ENCODE peak calls at places on chromosome 4, in five cellular contexts. G is naive thymus-derived CD4-positive, alpha-beta T cell; W is esophagus muscularis mucosa; U is neuronal stem cell; X is fibroblast of lung. H is an unnamed sample. For H3K4me1, the result is how much of the 10 kb centered on the place peaks cover.

GRCh38 chr4:43709443-43709842 is 739.2 kb downstream of the KCTD8 start:
- DNase-seq in X (no peak), U (no peak), G (no peak), W (no peak), H (no peak)

GRCh38 chr4:84995386-84995785 is 28.9 kb upstream of the WDFY3 start:
- DNase-seq in U (no peak), G (no peak), X (no peak), W (no peak), H (no peak)

GRCh38 chr4:7806724-7807123 is 132.9 kb downstream of the AFAP1 start:
- DNase-seq in G (no peak), W (no peak), U (no peak), X (no peak), H (peak)

GRCh38 chr4:173005912-173006633 is 162.5 kb upstream of the GALNT7 start:
- DNase-seq in W (no peak), U (no peak), X (no peak), G (no peak), H (no peak)

GRCh38 chr4:66639361-66639760 is 905.9 kb downstream of the CENPC start:
- DNase-seq in U (no peak), G (no peak), X (no peak), W (no peak), H (no peak)

GRCh38 chr4:156330436-156331031 is 376.9 kb upstream of the CTSO start:
- DNase-seq in X (no peak), U (no peak), G (no peak), W (no peak), H (no peak)

GRCh38 chr4:6767725-6768538 is 14.6 kb upstream of the KIAA0232 start:
- DNase-seq in G (no peak), X (no peak), U (no peak), W (no peak), H (no peak)

GRCh38 chr4:7570156-7570778 is 135.5 kb upstream of the PSAPL1 start:
- DNase-seq in G (no peak), X (no peak), U (no peak), W (no peak), H (no peak)

GRCh38 chr4:76420901-76421581 is at the start of gene CCDC158:
- DNase-seq in W (no peak), G (no peak), X (peak), U (no peak), H (no peak)

GRCh38 chr4:17721496-17722360 is 59.7 kb downstream of the FAM184B start:
- DNase-seq in W (no peak), X (no peak), G (no peak), U (no peak), H (no peak)

GRCh38 chr4:3516836-3517730 is 15.1 kb downstream of the LRPAP1 start:
- DNase-seq in G (no peak), W (no peak), U (no peak), X (no peak), H (no peak)
- H3K4me3 ChIP-seq in G (no peak), W (no peak), U (no peak), X (no peak), H (no peak)

DNA sequence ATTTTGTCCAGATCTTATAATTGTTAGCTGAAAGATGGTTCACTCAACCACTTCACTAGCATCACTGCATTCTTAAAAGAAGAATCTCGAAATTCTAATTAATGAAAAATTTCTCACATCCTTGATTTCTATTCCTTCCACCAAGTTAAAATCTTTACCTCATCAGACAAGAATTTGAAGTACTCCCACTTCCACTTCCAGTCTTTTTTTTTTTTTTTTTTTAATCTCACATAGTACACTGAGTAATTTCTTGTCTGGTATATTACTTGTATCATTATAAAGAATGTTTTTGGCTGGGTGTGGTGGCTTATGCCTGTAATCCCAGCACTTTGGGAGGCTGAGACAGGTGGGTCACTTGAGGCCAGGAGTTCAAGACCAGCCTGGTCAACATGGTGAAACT is 73.2 kb downstream of the FBXW7 start:
- DNase-seq in G (no peak), U (no peak), W (no peak), X (no peak), H (no peak)
- H3K4me1 ChIP-seq in G (under half), U (under half), W (under half), X (under half), H (under half)

DNA sequence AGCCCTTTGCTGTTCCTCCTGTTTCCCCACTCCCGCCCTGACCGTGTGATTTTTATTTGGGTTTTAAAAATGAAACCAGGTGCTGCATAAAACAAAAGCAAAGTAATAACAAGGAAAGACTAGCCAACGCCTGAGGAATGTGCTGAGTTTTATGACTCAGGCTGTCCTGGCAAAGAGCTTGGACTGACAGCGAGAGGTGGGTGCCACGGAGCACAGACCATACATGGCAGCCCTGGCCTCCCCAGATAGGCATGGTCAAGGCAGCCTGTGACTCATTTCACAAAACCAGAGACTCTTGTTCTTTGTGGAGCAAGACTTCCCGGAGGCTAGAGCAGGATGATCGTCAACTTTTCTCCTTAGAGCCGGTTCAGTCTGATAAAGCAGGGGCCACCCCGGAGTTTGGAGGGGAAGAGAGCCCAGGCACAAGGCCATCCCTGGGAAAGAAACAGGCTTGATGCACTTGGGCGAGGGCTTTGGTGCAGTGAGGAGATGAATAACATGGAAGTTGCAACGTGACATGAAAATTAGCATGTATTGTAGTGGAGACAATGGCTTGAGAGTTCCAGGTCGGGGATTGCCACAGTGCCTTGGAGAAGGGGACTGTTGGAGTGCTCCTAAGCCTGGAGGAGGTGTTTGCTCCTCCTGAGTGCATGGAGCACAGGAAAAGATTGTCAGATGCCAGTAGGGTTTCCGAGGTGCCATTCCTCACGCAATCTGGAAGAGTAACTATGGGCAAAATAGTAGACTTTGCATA is 54.8 kb downstream of the C4orf51 start:
- DNase-seq in W (no peak), G (no peak), U (no peak), X (peak), H (peak)
- H3K4me3 ChIP-seq in W (peak), G (no peak), U (no peak), X (peak), H (no peak)

DNA sequence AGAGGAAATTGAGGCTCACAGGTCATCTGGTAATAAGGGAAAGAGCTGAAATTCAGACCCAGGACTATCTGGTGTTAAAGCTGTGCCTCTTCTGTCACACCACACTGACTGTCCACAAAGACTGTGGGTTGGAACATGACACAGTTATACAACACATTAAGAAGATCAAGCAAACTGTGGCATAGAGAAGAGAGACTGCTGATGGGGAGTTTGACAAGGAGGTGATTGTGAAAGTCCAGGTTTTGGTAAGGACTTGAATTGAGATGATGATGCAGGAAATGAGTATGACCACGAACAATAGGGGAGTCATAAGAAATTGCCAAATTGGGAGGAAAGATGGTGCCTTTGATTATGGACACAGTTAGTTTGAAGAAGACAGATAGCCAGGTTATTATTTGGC is 163.4 kb downstream of the PDGFRA start:
- DNase-seq in W (no peak), X (no peak), G (no peak), U (no peak), H (no peak)
- H3K4me1 ChIP-seq in W (under half), X (under half), G (under half), U (under half), H (under half)

DNA sequence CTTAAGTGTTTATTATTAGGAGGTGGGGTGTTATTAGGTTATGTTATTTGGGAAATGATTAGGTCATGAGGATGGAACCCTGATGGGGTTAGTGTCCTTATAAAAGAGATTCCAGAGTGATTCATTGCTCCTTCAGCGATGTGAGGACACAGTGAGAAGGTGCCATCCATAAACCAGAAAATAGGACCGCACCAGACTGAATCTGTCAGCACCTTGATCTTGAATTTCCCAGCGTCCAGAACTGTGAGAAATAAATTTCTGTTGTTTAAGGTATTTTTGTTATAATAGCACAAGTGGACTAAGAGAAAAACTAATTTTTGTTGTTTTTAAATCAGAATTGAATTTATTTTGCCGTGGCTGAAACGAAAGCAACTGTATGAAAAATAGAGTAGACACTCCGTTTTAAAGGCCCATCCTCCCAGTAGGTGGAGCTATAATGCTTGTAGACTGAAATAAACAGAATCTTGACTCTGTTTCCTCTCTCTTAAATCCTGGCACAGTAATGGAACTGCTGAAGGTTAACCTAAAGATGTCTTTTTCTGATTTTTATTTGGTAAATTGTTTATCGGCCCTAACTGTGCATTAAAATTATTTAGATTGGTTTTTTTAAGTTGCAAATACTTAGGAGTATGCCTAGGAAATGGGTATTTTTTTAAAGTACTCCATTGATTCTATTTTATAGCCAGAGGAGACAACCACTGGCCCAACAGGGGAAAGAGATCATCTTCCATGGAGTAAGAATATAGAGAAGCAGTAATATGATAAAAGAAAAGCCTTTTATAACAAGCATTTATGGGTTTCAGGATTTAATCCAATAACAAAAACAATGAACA is 133.2 kb upstream of the ADAMTS3 start:
- DNase-seq in X (peak), G (peak), U (peak), W (no peak), H (no peak)
- H3K4me3 ChIP-seq in X (peak), G (no peak), U (no peak), W (peak), H (peak)

GRCh38 chr4:186149872-186150271 is 41.5 kb upstream of the CYP4V2 start:
- DNase-seq in X (peak), U (no peak), G (no peak), W (peak), H (peak)

GRCh38 chr4:186151499-186151898 is 39.9 kb upstream of the CYP4V2 start:
- DNase-seq in X (no peak), U (no peak), W (no peak), G (no peak), H (no peak)

GRCh38 chr4:186148335-186148975 is 42.9 kb upstream of the CYP4V2 start:
- DNase-seq in U (no peak), X (no peak), W (no peak), G (no peak), H (no peak)

GRCh38 chr4:186146443-186146842 is 41.9 kb downstream of the FAM149A start:
- DNase-seq in U (no peak), X (no peak), G (no peak), W (no peak), H (no peak)

DNA sequence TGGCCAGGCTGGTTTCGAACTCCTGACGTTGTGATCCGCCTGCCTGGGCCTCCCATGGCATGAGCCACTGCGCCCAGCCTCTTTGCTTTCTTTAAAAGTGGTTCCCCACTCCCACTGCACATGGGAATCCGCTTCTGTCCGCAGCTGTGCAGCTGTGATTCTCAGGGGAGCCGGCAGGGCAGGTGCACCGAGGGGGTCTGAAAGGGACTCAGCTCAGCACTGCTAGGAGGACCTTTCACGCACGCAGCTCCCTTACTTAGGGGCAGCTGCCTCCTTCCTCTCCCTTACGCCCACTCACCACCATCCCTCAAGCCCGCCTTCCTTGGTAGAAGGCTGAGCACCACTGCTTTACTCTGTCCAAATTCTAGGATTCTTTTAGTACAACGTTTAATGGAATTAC is 40.4 kb upstream of the CYP4V2 start:
- DNase-seq in X (no peak), W (peak), U (no peak), G (no peak), H (no peak)
- H3K4me1 ChIP-seq in X (under half), W (under half), U (under half), G (under half), H (under half)

DNA sequence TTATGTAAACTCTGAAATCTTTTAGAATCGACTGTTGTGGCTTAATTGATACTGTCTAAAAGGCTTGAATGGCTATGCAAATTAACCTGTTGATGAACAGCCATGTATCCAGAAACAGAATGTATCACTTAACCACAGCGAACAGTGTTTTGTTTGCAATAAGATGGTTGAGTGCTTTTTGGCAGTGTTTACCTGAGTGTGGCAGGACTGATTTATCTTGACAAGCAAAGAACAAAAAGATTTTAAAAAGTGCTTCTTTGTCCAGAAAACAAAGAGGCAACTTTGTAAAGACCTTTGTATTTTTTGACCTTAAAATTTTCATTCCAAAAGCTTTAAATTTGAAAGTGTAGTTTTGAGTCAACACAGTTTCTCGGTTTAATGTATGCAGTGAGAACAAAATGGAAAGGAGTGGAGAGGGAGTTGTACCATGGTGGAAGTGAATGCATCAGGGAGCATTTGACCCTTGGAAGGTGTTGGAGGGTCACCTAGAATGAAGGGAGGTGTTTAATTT is 18.0 kb downstream of the ARHGAP10 start:
- DNase-seq in W (no peak), X (no peak), U (no peak), G (no peak), H (no peak)
- H3K4me3 ChIP-seq in W (no peak), X (no peak), U (no peak), G (no peak), H (no peak)